ENCODE peak calls at places on chromosomes 4 and X, in eight cellular contexts. K, N, S, B, I, T, L and H are unnamed samples.

GRCh38 chr4:8050555-8051206 is 107.9 kb downstream of the ABLIM2 start:
- DNase-seq in N (no peak), L (no peak), B (peak), I (peak), T (peak), S (no peak), K (no peak), H (peak)

GRCh38 chr4:34922325-34922724 is 1322.0 kb downstream of the ARAP2 start:
- DNase-seq in N (no peak), B (no peak), L (no peak), T (no peak), K (no peak), S (no peak), I (no peak), H (no peak)

GRCh38 chrX:17654116-17654515 is 83.2 kb upstream of the SCML1 start:
- DNase-seq in S (no peak), L (no peak), T (no peak), B (no peak), N (no peak), K (no peak), I (no peak), H (no peak)

GRCh38 chrX:106957856-106958255 is 37.7 kb downstream of the CLDN2 start:
- DNase-seq in I (no peak), K (no peak), T (no peak), N (no peak), S (no peak), L (no peak), B (no peak), H (no peak)

GRCh38 chr4:111066887-111067286 is 444.0 kb upstream of the PITX2 start:
- DNase-seq in I (peak), T (peak), N (no peak), B (no peak), S (no peak), L (no peak), K (no peak), H (no peak)

GRCh38 chr4:171814545-171814944 is 1.3 kb downstream of the GALNTL6 start:
- DNase-seq in K (no peak), L (no peak), T (no peak), B (no peak), N (no peak), I (no peak), S (no peak), H (no peak)

GRCh38 chrX:65034641-65035450 is 58.6 kb upstream of the ZC4H2 start:
- DNase-seq in T (peak), K (peak), I (no peak), S (peak), L (peak), N (peak), B (peak), H (peak)

GRCh38 chrX:10660171-10660570 is 39.8 kb upstream of the MID1 start:
- DNase-seq in K (no peak), L (no peak), I (no peak), N (no peak), S (no peak), B (no peak), T (no peak), H (no peak)

GRCh38 chrX:115362334-115363095 is 73.0 kb downstream of the LUZP4 start:
- DNase-seq in S (no peak), B (no peak), K (no peak), I (peak), T (peak), N (no peak), L (no peak), H (no peak)

GRCh38 chrX:25442501-25442900 is 426.7 kb upstream of the ARX start:
- DNase-seq in S (no peak), T (peak), K (no peak), I (no peak), L (no peak), N (no peak), B (no peak), H (no peak)

GRCh38 chr4:58138786-58139185 is 1028.6 kb upstream of the IGFBP7 start:
- DNase-seq in T (no peak), I (no peak), N (no peak), S (no peak), L (no peak), K (no peak), B (no peak), H (no peak)

GRCh38 chr4:72987741-72988729 is 81.5 kb downstream of the COX18 start:
- DNase-seq in L (no peak), B (no peak), K (no peak), S (no peak), T (peak), I (no peak), N (no peak), H (no peak)

GRCh38 chr4:185304944-185305690 is 90.6 kb downstream of the LRP2BP start:
- DNase-seq in B (no peak), T (peak), I (peak), S (no peak), N (no peak), L (no peak), K (no peak), H (no peak)

GRCh38 chr4:121380448-121381147 is at the start of gene QRFPR:
- DNase-seq in K (no peak), N (no peak), I (no peak), S (no peak), T (peak), B (peak), L (peak), H (no peak)

GRCh38 chrX:129653985-129654651 is 638 bp downstream of the APLN start:
- DNase-seq in S (no peak), K (no peak), I (peak), B (peak), L (no peak), T (peak), N (no peak), H (peak)

GRCh38 chr4:84877051-84877833 is 89.2 kb downstream of the WDFY3 start:
- DNase-seq in L (no peak), N (no peak), I (peak), K (no peak), T (peak), S (no peak), B (no peak), H (no peak)

GRCh38 chrX:77174680-77175336 is 272.4 kb upstream of the FGF16 start:
- DNase-seq in K (no peak), T (no peak), S (no peak), L (no peak), I (no peak), B (no peak), N (no peak), H (no peak)

GRCh38 chr4:120691536-120691935 is 231.0 kb downstream of the PRDM5 start:
- DNase-seq in T (peak), K (no peak), S (no peak), N (no peak), I (no peak), L (no peak), B (no peak), H (no peak)